ENCODE peak calls at places on chromosomes 7 and 10, in seven cellular contexts. D is kidney epithelial cell, U is body of pancreas, S is Caco-2, K is HCT116, W is psoas muscle, A is adrenal gland. N is an unnamed sample.
A peak's percentile ranks its signal among the peaks of the same experiment; 100 is the strongest.

GRCh38 chr7:131829911-131830310 is 273.5 kb upstream of the PODXL start:
- DNase-seq in D (no peak), U (peak; percentile 14), S (peak; percentile 58), K (no peak), W (no peak), A (no peak), N (no peak)

GRCh38 chr10:71565284-71566000 is 154.1 kb downstream of the C10orf105 start:
- DNase-seq in D (no peak), U (no peak), S (no peak), K (no peak), W (no peak), A (no peak), N (no peak)

GRCh38 chr7:45726883-45727282 is 146.0 kb downstream of the CCDC201 start:
- DNase-seq in D (no peak), U (no peak), S (no peak), K (no peak), W (no peak), A (no peak), N (no peak)

GRCh38 chr7:75650062-75650461 is 88.7 kb downstream of the HIP1 start:
- DNase-seq in D (no peak), U (no peak), S (no peak), K (no peak), W (no peak), A (peak; percentile 36), N (no peak)

GRCh38 chr10:3861785-3862184 is 76.8 kb upstream of the KLF6 start:
- DNase-seq in D (no peak), U (no peak), S (no peak), K (no peak), W (no peak), A (no peak), N (no peak)

GRCh38 chr7:69906309-69906995 is 308.2 kb downstream of the AUTS2 start:
- DNase-seq in D (no peak), U (no peak), S (no peak), K (no peak), W (no peak), A (no peak), N (no peak)

GRCh38 chr7:67724435-67724834 is 727.8 kb downstream of the TYW1 start:
- DNase-seq in D (no peak), U (no peak), S (no peak), K (no peak), W (no peak), A (no peak), N (no peak)

GRCh38 chr10:129755075-129756020 is 208.7 kb downstream of the EBF3 start:
- DNase-seq in D (no peak), U (no peak), S (peak; percentile 20), K (no peak), W (peak; percentile 20), A (peak; percentile 6), N (no peak)

GRCh38 chr10:68559872-68560200 is 301 bp upstream of the TET1 start:
- DNase-seq in D (no peak), U (peak; percentile 23), S (no peak), K (peak; percentile 8), W (no peak), A (no peak), N (no peak)

GRCh38 chr10:122768033-122768745 is 68.5 kb upstream of the C10orf120 start:
- DNase-seq in D (no peak), U (no peak), S (no peak), K (no peak), W (no peak), A (no peak), N (no peak)

GRCh38 chr7:28984219-28984618 is 26.1 kb upstream of the TRIL start:
- DNase-seq in D (no peak), U (no peak), S (no peak), K (no peak), W (no peak), A (no peak), N (no peak)

GRCh38 chr7:66912195-66912594 is 8.8 kb upstream of the TMEM248 start:
- DNase-seq in D (no peak), U (no peak), S (peak; percentile 13), K (no peak), W (no peak), A (no peak), N (no peak)

GRCh38 chr10:48199580-48200377 is 74.7 kb downstream of the FRMPD2 start:
- DNase-seq in D (peak; percentile 26), U (peak; percentile 14), S (no peak), K (no peak), W (no peak), A (no peak), N (no peak)

GRCh38 chr10:69498711-69499471 is 47.6 kb downstream of the TSPAN15 start:
- DNase-seq in D (no peak), U (no peak), S (peak; percentile 34), K (no peak), W (peak; percentile 81), A (no peak), N (no peak)

GRCh38 chr10:92126100-92126650 is 164.7 kb downstream of the CPEB3 start:
- DNase-seq in D (no peak), U (no peak), S (no peak), K (no peak), W (no peak), A (no peak), N (no peak)

GRCh38 chr10:132354356-132355094 is 22.5 kb downstream of the LRRC27 start:
- DNase-seq in D (no peak), U (no peak), S (no peak), K (no peak), W (no peak), A (no peak), N (no peak)

GRCh38 chr10:115989621-115990020 is 283.4 kb downstream of the GFRA1 start:
- DNase-seq in D (peak; percentile 2), U (no peak), S (no peak), K (no peak), W (no peak), A (no peak), N (no peak)

GRCh38 chr10:31033166-31033565 is 1.5 kb upstream of the ZNF438 start:
- DNase-seq in D (no peak), U (no peak), S (no peak), K (no peak), W (peak; percentile 54), A (no peak), N (no peak)

GRCh38 chr10:129696636-129697035 is 229.6 kb downstream of the MGMT start:
- DNase-seq in D (no peak), U (no peak), S (no peak), K (no peak), W (no peak), A (no peak), N (no peak)

DNA sequence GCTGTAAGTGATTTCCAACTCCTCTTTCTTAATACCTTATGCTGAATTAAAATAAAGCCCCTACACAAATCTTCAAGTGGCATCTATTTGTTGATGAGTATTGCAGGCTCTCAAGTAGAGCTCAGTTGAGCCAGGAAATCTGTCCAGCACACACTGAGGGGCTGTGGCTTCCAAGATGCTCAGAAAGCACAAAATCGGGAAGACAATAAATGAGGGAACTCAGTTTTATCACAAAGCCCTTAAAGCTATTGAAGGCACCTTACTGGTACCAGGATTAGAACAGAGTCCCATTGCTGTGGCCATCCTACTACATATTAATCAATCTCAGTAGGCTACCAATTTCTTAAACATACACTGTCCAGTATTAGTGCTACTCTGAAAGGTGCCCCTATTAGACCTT is 28.4 kb downstream of the COL1A2 start:
- DNase-seq in D (no peak), U (no peak), S (no peak), K (no peak), W (no peak), A (no peak), N (no peak)
- H3K36me3 ChIP-seq in D (no peaks in the 10 kb centered on the region), U (no peaks in the 10 kb centered on the region), S (no peaks in the 10 kb centered on the region), K (no peaks in the 10 kb centered on the region), W (no peaks in the 10 kb centered on the region), A (no peaks in the 10 kb centered on the region), N (peaks cover 98% of the 10 kb centered on the region)

DNA sequence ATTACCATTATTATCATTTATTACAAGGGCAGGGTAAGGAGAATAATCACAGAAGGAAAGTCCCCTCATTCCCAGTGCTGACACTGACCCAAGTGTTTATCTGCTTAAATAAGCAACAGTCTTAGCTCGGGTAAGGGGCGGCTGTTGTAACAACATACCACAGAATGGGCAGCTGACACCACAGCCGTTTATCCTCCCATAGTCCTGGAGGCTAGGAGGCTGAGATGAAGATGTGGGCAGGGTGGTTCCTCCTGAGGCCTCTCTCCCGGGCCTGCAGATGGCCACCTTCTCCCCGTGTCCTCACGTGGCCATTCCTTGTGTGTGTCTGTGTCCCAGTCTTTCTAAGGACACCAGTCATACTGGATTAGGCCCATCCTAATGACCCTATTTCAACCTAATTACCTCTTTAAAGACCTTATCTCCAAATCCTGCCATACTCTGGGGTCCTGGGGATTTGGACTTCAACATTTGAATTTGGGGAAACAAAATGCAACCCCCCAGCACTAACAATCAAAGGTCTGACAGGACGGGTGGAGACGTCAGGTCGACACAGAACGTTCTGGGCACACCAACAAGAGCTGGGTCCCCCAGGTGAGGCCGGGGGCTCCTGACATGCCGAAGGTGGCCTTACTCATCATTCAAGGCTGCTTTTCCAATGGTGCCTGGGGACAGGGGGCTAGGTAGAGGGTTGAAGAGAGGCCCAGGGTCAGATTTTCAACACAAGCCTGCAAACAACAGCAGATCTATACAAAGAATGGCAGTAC is 93.5 kb downstream of the TNS3 start:
- DNase-seq in D (no peak), U (no peak), S (no peak), K (no peak), W (no peak), A (no peak), N (no peak)
- H3K36me3 ChIP-seq in D (no peaks in the 10 kb centered on the region), U (no peaks in the 10 kb centered on the region), S (peaks cover 4% of the 10 kb centered on the region), K (no peaks in the 10 kb centered on the region), W (no peaks in the 10 kb centered on the region), A (no peaks in the 10 kb centered on the region), N (no peaks in the 10 kb centered on the region)

DNA sequence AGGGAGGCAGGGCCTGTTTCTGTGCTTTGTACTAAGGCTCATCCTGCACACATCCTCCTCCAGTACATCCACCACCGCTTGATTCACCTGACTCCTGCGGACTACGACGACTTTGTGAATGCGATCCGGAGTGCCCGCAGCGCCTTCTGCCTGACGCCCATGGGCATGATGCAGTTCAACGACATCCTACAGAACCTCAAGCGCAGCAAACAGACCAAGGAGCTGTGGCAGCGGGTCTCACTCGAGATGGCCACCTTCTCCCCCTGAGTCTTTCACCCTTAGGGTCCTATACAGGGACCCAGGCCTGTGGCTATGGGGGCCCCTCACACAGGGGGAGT is 10.2 kb downstream of the NDST2 start:
- DNase-seq in D (no peak), U (no peak), S (no peak), K (no peak), W (peak; percentile 53), A (no peak), N (no peak)
- H3K36me3 ChIP-seq in D (peaks cover 1% of the 10 kb centered on the region), U (peaks cover 9% of the 10 kb centered on the region), S (peaks cover 2% of the 10 kb centered on the region), K (peaks cover 35% of the 10 kb centered on the region), W (peaks cover 17% of the 10 kb centered on the region), A (no peaks in the 10 kb centered on the region), N (no peaks in the 10 kb centered on the region)

GRCh38 chr7:77600952-77601351 is 63.9 kb downstream of the PTPN12 start:
- DNase-seq in D (no peak), U (no peak), S (no peak), K (no peak), W (no peak), A (no peak), N (no peak)
- H3K36me3 ChIP-seq in D (peaks cover 1% of the 10 kb centered on the region), U (peaks cover 8% of the 10 kb centered on the region), S (no peaks in the 10 kb centered on the region), K (peaks cover 13% of the 10 kb centered on the region), W (no peaks in the 10 kb centered on the region), A (no peaks in the 10 kb centered on the region), N (no peaks in the 10 kb centered on the region)

N was measured in heart right ventricle.